ENCODE peak calls at places on chromosomes 7 and 10, in six cellular contexts. Z, G, C, D, L and I are unnamed samples.
A peak's percentile ranks its signal among the peaks of the same experiment; 100 is the strongest.

GRCh38 chr7:139626817-139627216 is 103.3 kb downstream of the CLEC2L start:
- DNase-seq in Z (no peak), G (no peak), C (no peak), D (no peak), L (peak; percentile 92), I (no peak)

GRCh38 chr7:99679400-99680191 is at the start of gene CYP3A5:
- DNase-seq in Z (peak; percentile 58), G (no peak), C (no peak), D (peak; percentile 85), L (no peak), I (no peak)

GRCh38 chr7:80312139-80312661 is 177.6 kb downstream of the GNAI1 start:
- DNase-seq in Z (peak; percentile 96), G (peak; percentile 22), C (no peak), D (no peak), L (no peak), I (peak; percentile 31)

GRCh38 chr10:102467971-102468438 is 16.7 kb upstream of the C10orf95 start:
- DNase-seq in Z (no peak), G (no peak), C (no peak), D (no peak), L (no peak), I (no peak)

GRCh38 chr7:141501451-141501850 is 49.8 kb upstream of the AGK start:
- DNase-seq in Z (no peak), G (no peak), C (no peak), D (no peak), L (no peak), I (no peak)

GRCh38 chr7:157016352-157017041 is 6.0 kb upstream of the MNX1 start:
- DNase-seq in Z (no peak), G (no peak), C (no peak), D (no peak), L (peak; percentile 31), I (no peak)

GRCh38 chr7:154960063-154960790 is 42.7 kb downstream of the PAXIP1 start:
- DNase-seq in Z (no peak), G (no peak), C (no peak), D (no peak), L (no peak), I (no peak)

GRCh38 chr7:51589111-51589510 is 272.5 kb upstream of the COBL start:
- DNase-seq in Z (no peak), G (no peak), C (no peak), D (no peak), L (no peak), I (no peak)

GRCh38 chr10:117005454-117006055 is 568 bp upstream of the SHTN1 start:
- DNase-seq in Z (no peak), G (peak; percentile 18), C (no peak), D (peak; percentile 89), L (no peak), I (no peak)

GRCh38 chr7:46317256-46317655 is 396.2 kb upstream of the IGFBP3 start:
- DNase-seq in Z (no peak), G (no peak), C (peak; percentile 52), D (no peak), L (no peak), I (no peak)

GRCh38 chr7:97845622-97846203 is 26.5 kb downstream of the ASNS start:
- DNase-seq in Z (peak; percentile 40), G (no peak), C (no peak), D (no peak), L (no peak), I (no peak)

GRCh38 chr10:70650751-70651150 is 21.6 kb upstream of the ADAMTS14 start:
- DNase-seq in Z (no peak), G (no peak), C (no peak), D (no peak), L (no peak), I (no peak)

GRCh38 chr7:46654546-46655443 is 733.7 kb upstream of the IGFBP3 start:
- DNase-seq in Z (no peak), G (no peak), C (no peak), D (no peak), L (no peak), I (peak; percentile 63)

GRCh38 chr7:37822946-37823345 is 25.5 kb upstream of the NME8 start:
- DNase-seq in Z (no peak), G (no peak), C (no peak), D (no peak), L (no peak), I (no peak)

GRCh38 chr7:108063520-108063933 is 60.6 kb upstream of the LAMB1 start:
- DNase-seq in Z (no peak), G (no peak), C (no peak), D (no peak), L (no peak), I (no peak)

GRCh38 chr10:105797234-105797890 is 1156.3 kb downstream of the SORCS3 start:
- DNase-seq in Z (no peak), G (no peak), C (no peak), D (no peak), L (no peak), I (peak; percentile 32)

GRCh38 chr10:23516530-23516929 is 77.7 kb downstream of the OTUD1 start:
- DNase-seq in Z (peak; percentile 57), G (no peak), C (no peak), D (no peak), L (peak; percentile 33), I (no peak)

GRCh38 chr10:104306897-104307296 is 31.4 kb downstream of the ITPRIP start:
- DNase-seq in Z (peak; percentile 15), G (no peak), C (no peak), D (no peak), L (no peak), I (no peak)

GRCh38 chr10:120131183-120131582 is 238.7 kb downstream of the SEC23IP start:
- DNase-seq in Z (no peak), G (no peak), C (no peak), D (no peak), L (peak; percentile 52), I (peak; percentile 1)

GRCh38 chr10:110636932-110637557 is 7.1 kb upstream of the RBM20 start:
- DNase-seq in Z (no peak), G (no peak), C (no peak), D (no peak), L (no peak), I (no peak)

GRCh38 chr10:13272164-13272571 is 27.7 kb downstream of the PHYH start:
- DNase-seq in Z (peak; percentile 86), G (no peak), C (no peak), D (peak; percentile 87), L (no peak), I (no peak)

GRCh38 chr10:93334901-93335312 is 147.2 kb downstream of the MYOF start:
- DNase-seq in Z (no peak), G (peak; percentile 20), C (peak; percentile 14), D (no peak), L (no peak), I (peak; percentile 34)

GRCh38 chr7:34087892-34088891 is 182.9 kb downstream of the BMPER start:
- DNase-seq in Z (peak; percentile 47), G (no peak), C (no peak), D (no peak), L (no peak), I (no peak)

GRCh38 chr7:152556013-152556412 is 119.9 kb downstream of the XRCC2 start:
- DNase-seq in Z (no peak), G (no peak), C (no peak), D (no peak), L (no peak), I (no peak)

GRCh38 chr7:42175834-42176745 is 60.9 kb downstream of the GLI3 start:
- DNase-seq in Z (no peak), G (peak; percentile 61), C (no peak), D (no peak), L (no peak), I (no peak)

GRCh38 chr7:31439165-31439564 is 74.7 kb upstream of the ITPRID1 start:
- DNase-seq in Z (no peak), G (no peak), C (no peak), D (no peak), L (no peak), I (no peak)

GRCh38 chr7:31448649-31449048 is 65.2 kb upstream of the ITPRID1 start:
- DNase-seq in Z (no peak), G (no peak), C (no peak), D (no peak), L (no peak), I (no peak)

GRCh38 chr7:31444196-31444595 is 69.7 kb upstream of the ITPRID1 start:
- DNase-seq in Z (no peak), G (no peak), C (no peak), D (no peak), L (no peak), I (no peak)

GRCh38 chr7:31440511-31440910 is 73.4 kb upstream of the ITPRID1 start:
- DNase-seq in Z (no peak), G (no peak), C (no peak), D (no peak), L (no peak), I (no peak)

DNA sequence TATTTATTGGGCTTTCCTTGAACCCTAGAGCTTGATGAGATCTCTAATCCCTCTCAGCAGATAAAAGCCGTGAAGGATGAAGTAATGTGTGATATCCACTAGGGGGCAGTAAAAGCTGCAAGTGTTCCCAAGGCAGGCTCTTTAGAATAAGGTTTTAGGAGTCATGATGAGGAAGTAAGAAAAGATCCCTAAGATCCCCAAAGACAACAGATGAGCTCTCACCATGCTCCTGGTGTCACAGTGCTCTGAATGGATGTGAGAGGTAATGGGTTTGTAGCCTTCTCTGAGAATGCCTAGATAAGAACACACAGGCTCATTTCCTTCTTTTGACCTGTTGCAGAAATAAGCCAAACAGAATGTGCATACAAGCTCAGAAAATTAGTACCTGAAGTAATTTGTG is 70.4 kb upstream of the ITPRID1 start:
- DNase-seq in Z (peak; percentile 55), G (no peak), C (peak; percentile 0), D (no peak), L (peak; percentile 10), I (peak; percentile 18)
- TF ChIP-seq CTCF in Z (peak; percentile 75), G (peak; percentile 75), C (peak; percentile 67), D (peak; percentile 81), L (peak; percentile 84), I (peak; percentile 78)

GRCh38 chr10:61975107-61975932 is 73.8 kb downstream of the ARID5B start:
- DNase-seq in Z (peak; percentile 85), G (no peak), C (peak; percentile 55), D (no peak), L (no peak), I (no peak)
- H3K4me3 ChIP-seq in Z (no peak overlapping the region), G (no peak overlapping the region), C (no peak overlapping the region), D (no peak overlapping the region), L (no peak overlapping the region), I (no peak overlapping the region)

GRCh38 chr10:89382757-89383156 is 4.9 kb downstream of the IFIT1B start:
- DNase-seq in Z (no peak), G (no peak), C (no peak), D (no peak), L (no peak), I (no peak)

GRCh38 chr10:89389254-89389653 is 3.2 kb upstream of the IFIT1 start:
- DNase-seq in Z (peak; percentile 66), G (no peak), C (no peak), D (no peak), L (no peak), I (no peak)

GRCh38 chr10:89384474-89385324 is 6.8 kb downstream of the IFIT1B start:
- DNase-seq in Z (no peak), G (no peak), C (no peak), D (no peak), L (no peak), I (no peak)
- TF ChIP-seq CTCF in Z (no peak), G (no peak), C (no peak), D (no peak), L (no peak), I (no peak)

GRCh38 chr7:84904561-84904960 is 282.3 kb downstream of the SEMA3D start:
- DNase-seq in Z (no peak), G (no peak), C (no peak), D (no peak), L (no peak), I (no peak)
- H3K4me3 ChIP-seq in Z (no peak overlapping the region), G (no peak overlapping the region), C (no peak overlapping the region), D (no peak overlapping the region), L (no peak overlapping the region), I (no peak overlapping the region)